ENCODE peak calls at places on chromosomes 12 and 14, in nine cellular contexts. L is hepatocyte, X is cardiac muscle cell, I is upper lobe of right lung, V is heart right ventricle, P is dorsolateral prefrontal cortex, G is tibial artery, S is endothelial cell of umbilical vein, U is aorta. K is an unnamed sample.

GRCh38 chr12:104049278-104050257 is at the start of gene GLT8D2:
- DNase-seq in L (peak), X (peak), I (peak), V (peak), P (no peak), G (peak), S (peak), U (peak), K (no peak)

GRCh38 chr12:28265435-28266042 is 75.3 kb downstream of the CCDC91 start:
- DNase-seq in L (no peak), X (no peak), I (no peak), V (no peak), P (no peak), G (no peak), S (no peak), U (no peak), K (no peak)

GRCh38 chr12:120481022-120481767 is 11.6 kb upstream of the SRSF9 start:
- DNase-seq in L (no peak), X (no peak), I (no peak), V (no peak), P (no peak), G (no peak), S (no peak), U (no peak), K (peak)

GRCh38 chr12:54321363-54321762 is 3.6 kb upstream of the COPZ1 start:
- DNase-seq in L (no peak), X (no peak), I (no peak), V (no peak), P (no peak), G (no peak), S (no peak), U (no peak), K (no peak)

GRCh38 chr12:104488383-104488782 is 31.6 kb downstream of the CHST11 start:
- DNase-seq in L (no peak), X (no peak), I (no peak), V (no peak), P (no peak), G (no peak), S (no peak), U (no peak), K (no peak)

GRCh38 chr14:33393895-33394405 is 455.3 kb downstream of the NPAS3 start:
- DNase-seq in L (no peak), X (no peak), I (no peak), V (no peak), P (no peak), G (no peak), S (no peak), U (no peak), K (no peak)

GRCh38 chr12:111248221-111248620 is 120.7 kb downstream of the PHETA1 start:
- DNase-seq in L (no peak), X (peak), I (peak), V (no peak), P (peak), G (no peak), S (no peak), U (no peak), K (no peak)

GRCh38 chr12:88870000-88870737 is 289.9 kb upstream of the KITLG start:
- DNase-seq in L (no peak), X (peak), I (no peak), V (no peak), P (no peak), G (no peak), S (no peak), U (no peak), K (no peak)

GRCh38 chr14:63893701-63894458 is 41.1 kb downstream of the SYNE2 start:
- DNase-seq in L (peak), X (peak), I (no peak), V (peak), P (no peak), G (peak), S (peak), U (peak), K (no peak)

GRCh38 chr12:92961949-92962348 is 32.9 kb upstream of the EEA1 start:
- DNase-seq in L (no peak), X (no peak), I (no peak), V (no peak), P (no peak), G (no peak), S (no peak), U (no peak), K (no peak)

GRCh38 chr12:51980051-51980808 is 26.5 kb upstream of the TAMALIN start:
- DNase-seq in L (peak), X (peak), I (peak), V (peak), P (peak), G (no peak), S (peak), U (no peak), K (peak)

GRCh38 chr14:55762595-55763232 is 182.7 kb downstream of the KTN1 start:
- DNase-seq in L (no peak), X (no peak), I (no peak), V (no peak), P (no peak), G (no peak), S (no peak), U (no peak), K (peak)

GRCh38 chr12:121806556-121807308 is 2.9 kb downstream of the SETD1B start:
- DNase-seq in L (peak), X (peak), I (no peak), V (no peak), P (no peak), G (no peak), S (no peak), U (no peak), K (no peak)

GRCh38 chr14:77620222-77620865 is 3.9 kb upstream of the SPTLC2 start:
- DNase-seq in L (no peak), X (no peak), I (no peak), V (no peak), P (no peak), G (no peak), S (no peak), U (no peak), K (no peak)

GRCh38 chr14:75438486-75439080 is 10.8 kb downstream of the JDP2 start:
- DNase-seq in L (no peak), X (no peak), I (no peak), V (no peak), P (no peak), G (no peak), S (no peak), U (no peak), K (no peak)

GRCh38 chr12:11228268-11228879 is 41.1 kb downstream of the PRB3 start:
- DNase-seq in L (peak), X (peak), I (no peak), V (no peak), P (peak), G (no peak), S (peak), U (no peak), K (peak)

GRCh38 chr12:124004233-124004875 is 31.3 kb downstream of the ZNF664 start:
- DNase-seq in L (no peak), X (no peak), I (no peak), V (no peak), P (no peak), G (no peak), S (no peak), U (no peak), K (no peak)

GRCh38 chr14:93946104-93946503 is 19.0 kb downstream of the FAM181A start:
- DNase-seq in L (peak), X (peak), I (no peak), V (no peak), P (no peak), G (no peak), S (no peak), U (no peak), K (no peak)

GRCh38 chr12:95996034-95996658 is at the start of gene HAL:
- DNase-seq in L (peak), X (peak), I (peak), V (no peak), P (no peak), G (no peak), S (no peak), U (no peak), K (no peak)

GRCh38 chr12:49903700-49904423 is at the start of gene FAIM2:
- DNase-seq in L (peak), X (peak), I (peak), V (peak), P (peak), G (peak), S (no peak), U (peak), K (no peak)

GRCh38 chr14:50985124-50985815 is 41.0 kb upstream of the PYGL start:
- DNase-seq in L (no peak), X (peak), I (no peak), V (no peak), P (peak), G (no peak), S (no peak), U (no peak), K (no peak)

GRCh38 chr14:31127690-31128089 is 79.9 kb downstream of the HECTD1 start:
- DNase-seq in L (peak), X (no peak), I (no peak), V (no peak), P (no peak), G (no peak), S (no peak), U (no peak), K (peak)

GRCh38 chr12:108750471-108751402 is 19.4 kb upstream of the CORO1C start:
- DNase-seq in L (no peak), X (peak), I (peak), V (no peak), P (no peak), G (peak), S (no peak), U (peak), K (no peak)

GRCh38 chr14:80136358-80136757 is 74.9 kb downstream of the DIO2 start:
- DNase-seq in L (peak), X (no peak), I (no peak), V (no peak), P (no peak), G (no peak), S (no peak), U (no peak), K (peak)

GRCh38 chr12:118850244-118850825 is 131.0 kb upstream of the SRRM4 start:
- DNase-seq in L (peak), X (no peak), I (no peak), V (no peak), P (no peak), G (no peak), S (no peak), U (no peak), K (no peak)

GRCh38 chr12:121423682-121424631 is 24.0 kb downstream of the RNF34 start:
- DNase-seq in L (no peak), X (no peak), I (no peak), V (peak), P (no peak), G (no peak), S (no peak), U (no peak), K (no peak)

GRCh38 chr12:29164477-29165163 is 15.5 kb downstream of the FAR2 start:
- DNase-seq in L (peak), X (peak), I (no peak), V (no peak), P (no peak), G (no peak), S (peak), U (no peak), K (no peak)

GRCh38 chr14:34336501-34336900 is 125.5 kb downstream of the SPTSSA start:
- DNase-seq in L (peak), X (no peak), I (no peak), V (no peak), P (no peak), G (no peak), S (no peak), U (no peak), K (no peak)

GRCh38 chr12:111192657-111193056 is 176.2 kb downstream of the PHETA1 start:
- DNase-seq in L (no peak), X (no peak), I (no peak), V (no peak), P (no peak), G (no peak), S (no peak), U (no peak), K (no peak)

GRCh38 chr14:100709252-100709955 is 17.3 kb upstream of the DLK1 start:
- DNase-seq in L (peak), X (peak), I (no peak), V (peak), P (no peak), G (no peak), S (peak), U (no peak), K (peak)

GRCh38 chr12:98998697-98999299 is 353.7 kb downstream of the APAF1 start:
- DNase-seq in L (peak), X (peak), I (no peak), V (no peak), P (no peak), G (no peak), S (peak), U (no peak), K (no peak)

GRCh38 chr12:101229841-101230241 is 19.8 kb upstream of the SLC5A8 start:
- DNase-seq in L (no peak), X (no peak), I (peak), V (no peak), P (no peak), G (no peak), S (no peak), U (no peak), K (no peak)

GRCh38 chr14:77989441-77989891 is 180.7 kb upstream of the NRXN3 start:
- DNase-seq in L (no peak), X (no peak), I (no peak), V (peak), P (peak), G (no peak), S (no peak), U (no peak), K (no peak)

GRCh38 chr14:101830271-101830670 is 68.8 kb downstream of the PPP2R5C start:
- DNase-seq in L (no peak), X (no peak), I (no peak), V (no peak), P (peak), G (no peak), S (no peak), U (no peak), K (no peak)
- H3K4me3 ChIP-seq in L (no peak), X (no peak), I (no peak), V (no peak), P (no peak), G (no peak), S (no peak), U (no peak), K (no peak)

DNA sequence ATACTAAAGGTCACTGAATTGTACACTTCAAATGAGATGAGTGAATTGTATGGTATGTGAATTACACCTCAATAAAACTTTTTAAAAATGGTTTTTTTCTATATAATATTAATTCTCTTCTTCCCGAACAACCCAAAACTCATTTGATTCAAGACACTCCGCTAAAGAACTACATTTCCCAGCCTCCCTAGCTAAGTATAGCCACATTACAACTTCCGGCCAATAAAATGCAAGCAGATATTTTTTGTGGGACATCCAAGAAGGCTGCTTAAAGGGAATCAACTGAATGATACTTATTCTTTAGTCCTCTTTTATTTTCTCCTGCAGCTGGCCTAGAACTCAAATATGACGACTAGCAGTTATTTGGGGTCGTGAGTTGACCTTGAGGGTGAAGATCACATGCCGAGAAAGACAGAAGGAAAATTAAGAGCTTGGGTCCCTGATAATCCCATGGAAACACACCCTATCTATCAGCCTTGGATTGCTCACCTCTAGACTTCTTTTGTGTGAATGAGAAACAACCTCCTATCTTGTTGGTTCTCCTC is 187.3 kb downstream of the TTC8 start:
- DNase-seq in L (peak), X (no peak), I (no peak), V (no peak), P (no peak), G (no peak), S (no peak), U (no peak), K (no peak)
- H3K4me3 ChIP-seq in L (no peak), X (no peak), I (peak), V (no peak), P (no peak), G (no peak), S (no peak), U (no peak), K (no peak)

DNA sequence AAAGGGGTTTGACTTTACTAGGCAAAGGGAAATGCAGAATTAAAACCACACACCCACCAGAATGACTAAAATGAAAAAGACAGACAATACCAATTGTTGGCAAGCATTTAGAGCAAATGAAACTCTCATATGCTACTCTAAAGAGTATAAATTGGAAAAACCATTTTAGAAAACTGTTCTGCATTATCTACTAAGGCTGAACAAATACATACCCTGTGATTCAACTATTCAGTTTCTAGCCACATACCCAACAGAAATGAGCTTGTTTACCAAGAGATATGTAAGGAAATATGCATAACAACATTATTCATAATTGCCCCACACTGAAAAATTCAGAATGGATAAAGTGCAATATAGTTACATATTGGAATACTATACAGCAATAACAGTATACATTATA is 8.5 kb upstream of the IL22 start:
- DNase-seq in L (no peak), X (no peak), I (no peak), V (no peak), P (no peak), G (no peak), S (no peak), U (no peak), K (no peak)
- H3K4me3 ChIP-seq in L (no peak), X (no peak), I (no peak), V (no peak), P (no peak), G (no peak), S (no peak), U (no peak), K (no peak)

DNA sequence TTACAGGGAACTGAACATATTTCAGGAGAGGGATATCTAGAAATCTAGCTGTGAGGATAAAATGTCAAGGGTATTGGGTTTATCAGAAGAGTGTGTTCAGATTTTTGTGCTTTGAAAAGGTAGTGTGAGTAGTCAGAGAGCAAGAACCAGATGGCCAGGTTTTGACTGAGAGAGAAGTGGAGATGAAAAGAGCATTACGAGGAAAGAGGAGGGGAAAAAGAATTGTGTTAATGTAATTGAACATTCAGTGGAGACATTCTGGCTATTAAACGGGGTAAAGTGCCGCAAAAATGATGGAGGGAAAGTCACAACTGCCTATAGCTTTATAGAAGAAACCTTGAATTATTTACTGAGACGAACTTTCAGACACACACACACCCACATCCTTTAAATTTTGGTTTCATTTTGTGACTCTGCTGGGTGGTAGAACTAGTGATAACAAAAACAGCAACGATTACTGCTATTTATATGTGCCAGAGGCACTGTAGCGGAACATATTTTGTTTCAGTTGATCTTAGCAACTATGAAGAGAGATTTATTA is 213.6 kb downstream of the ERC1 start:
- DNase-seq in L (no peak), X (peak), I (no peak), V (no peak), P (no peak), G (no peak), S (peak), U (no peak), K (peak)
- H3K4me3 ChIP-seq in L (peak), X (no peak), I (peak), V (peak), P (peak), G (peak), S (peak), U (peak), K (peak)

GRCh38 chr12:6849427-6849826 is 1.7 kb downstream of the CDCA3 start:
- DNase-seq in L (no peak), X (no peak), I (no peak), V (no peak), P (no peak), G (no peak), S (no peak), U (no peak), K (no peak)
- H3K4me3 ChIP-seq in L (no peak), X (no peak), I (no peak), V (no peak), P (no peak), G (no peak), S (no peak), U (no peak), K (no peak)

DNA sequence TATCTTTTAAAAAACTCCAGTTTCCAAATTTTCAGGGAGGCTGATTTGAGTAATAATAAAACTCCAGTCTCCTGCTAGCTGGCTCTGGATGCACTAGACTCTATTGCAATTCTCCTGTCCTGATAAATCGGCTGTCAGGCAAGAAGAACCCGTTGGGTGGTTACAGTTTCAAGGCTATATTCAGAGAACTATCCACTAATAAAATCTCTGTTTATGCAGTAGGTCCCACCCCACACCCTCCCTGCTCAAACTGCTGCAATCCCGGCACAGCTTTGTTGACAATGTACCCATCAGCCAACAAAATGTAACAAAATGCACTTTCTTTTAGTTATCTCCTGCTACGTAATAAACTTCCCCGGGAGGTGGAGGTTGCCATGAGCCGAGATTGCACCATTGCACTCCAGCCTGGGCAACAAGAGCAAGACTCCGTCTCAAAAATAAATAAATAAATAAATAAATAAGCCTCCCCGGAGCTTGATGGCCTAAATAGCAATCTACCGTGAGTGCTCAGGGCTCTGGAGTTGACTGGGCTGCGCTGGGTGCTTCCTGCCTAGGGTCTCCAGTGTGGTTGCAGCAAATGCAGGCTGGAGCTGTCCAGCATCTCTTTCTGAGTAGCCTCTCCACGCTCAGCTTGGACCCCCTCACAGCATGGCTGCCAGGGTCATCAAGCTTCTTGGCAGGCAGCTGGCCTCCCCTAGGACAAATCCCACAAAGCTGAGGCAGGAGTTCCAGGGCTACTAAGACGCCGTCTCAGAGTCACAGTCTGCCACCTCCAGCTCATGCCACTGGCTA is 43.2 kb upstream of the FBRSL1 start:
- DNase-seq in L (no peak), X (no peak), I (no peak), V (no peak), P (no peak), G (no peak), S (no peak), U (no peak), K (no peak)
- H3K4me3 ChIP-seq in L (no peak), X (no peak), I (no peak), V (no peak), P (no peak), G (peak), S (no peak), U (no peak), K (peak)

K was measured in CD4-positive, alpha-beta memory T cell.